ENCODE peak calls at places on chromosomes 3 and 15, in four cellular contexts. S, N, R and B are unnamed samples. For H3K4me1, the result is how much of the 10 kb centered on the place peaks cover.

GRCh38 chr15:91471410-91471993 is 371.4 kb downstream of the SV2B start:
- DNase-seq in R (no peak), N (no peak), S (no peak), B (no peak)

GRCh38 chr3:134600685-134601502 is 49.9 kb downstream of the KY start:
- DNase-seq in N (no peak), S (peak), R (peak), B (no peak)

GRCh38 chr3:71581981-71582611 is 1.4 kb downstream of the FOXP1 start:
- DNase-seq in R (peak), S (peak), N (no peak), B (no peak)

GRCh38 chr15:59830873-59831272 is 141.8 kb upstream of the BNIP2 start:
- DNase-seq in S (no peak), R (no peak), N (peak), B (no peak)

GRCh38 chr3:171162986-171163723 is 136.6 kb upstream of the SLC2A2 start:
- DNase-seq in R (no peak), N (no peak), S (no peak), B (no peak)

GRCh38 chr3:197025736-197026480 is 3.7 kb downstream of the MELTF start:
- DNase-seq in S (peak), R (no peak), N (no peak), B (no peak)

GRCh38 chr15:60899967-60900356 is 329.1 kb downstream of the RORA start:
- DNase-seq in S (no peak), R (no peak), N (no peak), B (no peak)

GRCh38 chr3:93991286-93992030 is 11.5 kb downstream of the ARL13B start:
- DNase-seq in N (no peak), R (no peak), S (no peak), B (no peak)

GRCh38 chr3:187929115-187929828 is 184.0 kb upstream of the BCL6 start:
- DNase-seq in N (no peak), S (no peak), R (no peak), B (no peak)

GRCh38 chr3:38129058-38129457 is 7.9 kb downstream of the ACAA1 start:
- DNase-seq in R (no peak), S (no peak), N (no peak), B (no peak)

GRCh38 chr3:119294402-119294888 is 262 bp downstream of the ARHGAP31 start:
- DNase-seq in R (no peak), N (peak), S (peak), B (peak)

GRCh38 chr3:61236556-61236955 is 14.7 kb downstream of the FHIT start:
- DNase-seq in S (no peak), R (no peak), N (no peak), B (no peak)

GRCh38 chr15:77497942-77498361 is 77.3 kb downstream of the HMG20A start:
- DNase-seq in R (no peak), S (no peak), N (no peak), B (no peak)

GRCh38 chr15:49370782-49371181 is 52.3 kb upstream of the FGF7 start:
- DNase-seq in N (no peak), S (no peak), R (peak), B (no peak)

GRCh38 chr3:191804935-191805334 is 344.0 kb downstream of the PYDC2 start:
- DNase-seq in R (no peak), N (no peak), S (no peak), B (no peak)

GRCh38 chr3:160885791-160886286 is 129.8 kb downstream of the PPM1L start:
- DNase-seq in N (no peak), R (peak), S (no peak), B (peak)

GRCh38 chr15:55879181-55879580 is 114.2 kb downstream of the NEDD4 start:
- DNase-seq in S (no peak), R (peak), N (no peak), B (no peak)

GRCh38 chr15:73081321-73081958 is 29.2 kb downstream of the NEO1 start:
- DNase-seq in R (peak), S (no peak), N (peak), B (no peak)

GRCh38 chr3:30294241-30294667 is 312.1 kb upstream of the TGFBR2 start:
- DNase-seq in S (no peak), R (no peak), N (no peak), B (no peak)

GRCh38 chr3:127004641-127005397 is 21.9 kb downstream of the PLXNA1 start:
- DNase-seq in S (no peak), N (no peak), R (no peak), B (no peak)

GRCh38 chr3:187385296-187385695 is 17.1 kb downstream of the RTP4 start:
- DNase-seq in R (no peak), S (no peak), N (no peak), B (no peak)

GRCh38 chr3:188296761-188297689 is 143.1 kb downstream of the LPP start:
- DNase-seq in S (no peak), N (peak), R (peak), B (no peak)

GRCh38 chr3:113436794-113437193 is 4.5 kb downstream of the CFAP44 start:
- DNase-seq in N (no peak), S (no peak), R (peak), B (no peak)

GRCh38 chr3:143901105-143901504 is 52.8 kb upstream of the SLC9A9 start:
- DNase-seq in S (no peak), R (peak), N (no peak), B (no peak)

GRCh38 chr3:76859596-76859995 is 180.3 kb upstream of the ROBO2 start:
- DNase-seq in N (no peak), R (no peak), S (no peak), B (no peak)

GRCh38 chr3:42662813-42663535 is 9.5 kb downstream of the ZBTB47 start:
- DNase-seq in R (no peak), S (no peak), N (no peak), B (no peak)

GRCh38 chr3:124395584-124396340 is 334.5 kb upstream of the UMPS start:
- DNase-seq in R (no peak), N (no peak), S (no peak), B (no peak)

GRCh38 chr3:111070772-111071256 is 802 bp upstream of the NECTIN3 start:
- DNase-seq in S (no peak), N (no peak), R (no peak), B (no peak)

GRCh38 chr3:157088506-157089454 is 71.2 kb downstream of the CCNL1 start:
- DNase-seq in S (peak), R (peak), N (peak), B (no peak)

GRCh38 chr15:81948142-81948709 is 97.6 kb downstream of the MEX3B start:
- DNase-seq in S (no peak), N (no peak), R (no peak), B (no peak)

GRCh38 chr3:141913150-141913811 is 36.8 kb downstream of the ATP1B3 start:
- DNase-seq in S (no peak), N (peak), R (peak), B (no peak)

GRCh38 chr15:20106026-20106425 is 435.6 kb downstream of the GOLGA6L6 start:
- DNase-seq in N (peak), S (no peak), R (no peak), B (no peak)

GRCh38 chr3:136624894-136625815 is 127.0 kb downstream of the STAG1 start:
- DNase-seq in S (no peak), N (peak), R (no peak), B (no peak)

GRCh38 chr15:84671211-84671610 is 13.2 kb upstream of the NMB start:
- DNase-seq in S (no peak), N (no peak), R (no peak), B (no peak)

GRCh38 chr3:98240133-98240532 is 23.9 kb upstream of the OR5H6 start:
- DNase-seq in S (no peak), R (no peak), N (no peak), B (no peak)

GRCh38 chr3:143307613-143308183 is 188.1 kb downstream of the CHST2 start:
- DNase-seq in R (peak), N (no peak), S (no peak), B (no peak)

GRCh38 chr3:125102470-125102869 is 46.7 kb upstream of the HEG1 start:
- DNase-seq in R (no peak), N (no peak), S (no peak), B (no peak)

GRCh38 chr3:70049761-70050160 is 50.2 kb downstream of the SAMMSON start:
- DNase-seq in S (no peak), N (no peak), R (peak), B (no peak)

GRCh38 chr3:45689787-45690145 is 570 bp downstream of the SACM1L start:
- DNase-seq in N (no peak), R (peak), S (no peak), B (no peak)

DNA sequence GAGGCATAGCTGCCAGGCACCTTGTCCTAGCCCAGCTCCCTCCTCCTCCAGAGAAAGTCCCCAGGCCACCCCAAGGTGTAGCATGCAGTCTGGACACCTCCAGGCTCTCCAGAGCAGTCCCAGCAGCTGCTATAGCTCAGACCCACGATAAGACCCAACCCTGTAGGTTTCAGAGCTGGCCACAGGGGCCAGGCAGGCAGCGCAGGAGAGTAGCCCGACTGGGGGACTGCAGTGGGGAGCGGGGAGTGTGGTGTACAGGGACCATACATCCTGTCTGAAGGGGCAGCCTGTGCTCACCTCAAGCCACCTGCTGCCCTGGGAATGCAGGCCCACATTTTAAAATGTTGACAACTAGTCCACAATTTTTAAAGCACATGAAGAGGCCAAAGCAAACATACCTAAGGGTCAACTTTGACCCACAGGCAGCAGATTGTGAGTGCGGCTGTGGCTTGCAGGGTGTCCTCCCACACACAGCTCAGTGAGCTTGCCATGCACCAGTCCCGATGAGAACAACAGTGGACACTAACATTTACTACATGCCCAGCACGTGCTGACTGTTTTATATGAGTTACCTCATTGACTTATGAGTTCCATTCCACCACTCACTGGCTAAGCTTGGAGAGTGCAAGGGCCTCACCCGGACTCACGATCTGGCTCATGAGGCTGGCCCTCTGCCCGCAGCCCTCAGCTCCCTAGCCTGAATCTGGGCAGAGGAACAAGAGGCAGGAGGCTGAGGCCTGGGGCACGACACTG is 81.4 kb downstream of the DNAJB8 start:
- DNase-seq in N (no peak), S (no peak), R (no peak), B (no peak)
- H3K4me1 ChIP-seq in N (under half), S (under half), R (under half), B (under half)

GRCh38 chr3:183984749-183985729 is 32.6 kb downstream of the ABCC5 start:
- DNase-seq in S (no peak), N (no peak), R (no peak), B (no peak)

GRCh38 chr3:183987014-183987600 is 30.6 kb downstream of the ABCC5 start:
- DNase-seq in R (no peak), S (no peak), N (no peak), B (no peak)

GRCh38 chr3:183980408-183980807 is 37.3 kb downstream of the ABCC5 start:
- DNase-seq in R (no peak), N (no peak), S (no peak), B (no peak)

GRCh38 chr3:183981990-183982658 is 35.6 kb downstream of the ABCC5 start:
- DNase-seq in S (no peak), R (no peak), N (no peak), B (no peak)

DNA sequence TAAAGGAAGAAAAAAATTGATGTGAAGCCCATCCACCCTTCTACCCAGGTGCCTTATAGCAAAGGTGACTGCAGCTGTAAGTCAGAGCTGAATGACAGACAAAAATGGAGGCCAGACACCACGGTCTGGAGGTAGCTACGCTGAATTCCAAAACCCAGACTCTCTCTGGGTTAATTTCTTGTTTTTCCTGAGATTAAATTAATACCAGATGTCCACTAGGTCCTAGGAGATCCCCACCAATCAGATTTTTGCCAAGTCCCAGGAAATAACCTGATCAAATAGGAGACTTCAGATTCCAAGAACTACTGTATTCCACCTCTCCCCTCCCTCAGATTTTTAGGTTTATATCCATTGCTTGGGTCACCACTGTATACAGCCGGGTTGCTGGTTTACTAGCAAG is 33.3 kb downstream of the ABCC5 start:
- DNase-seq in N (no peak), S (no peak), R (no peak), B (no peak)
- H3K27ac ChIP-seq in N (no peak), S (no peak), R (no peak), B (no peak)

DNA sequence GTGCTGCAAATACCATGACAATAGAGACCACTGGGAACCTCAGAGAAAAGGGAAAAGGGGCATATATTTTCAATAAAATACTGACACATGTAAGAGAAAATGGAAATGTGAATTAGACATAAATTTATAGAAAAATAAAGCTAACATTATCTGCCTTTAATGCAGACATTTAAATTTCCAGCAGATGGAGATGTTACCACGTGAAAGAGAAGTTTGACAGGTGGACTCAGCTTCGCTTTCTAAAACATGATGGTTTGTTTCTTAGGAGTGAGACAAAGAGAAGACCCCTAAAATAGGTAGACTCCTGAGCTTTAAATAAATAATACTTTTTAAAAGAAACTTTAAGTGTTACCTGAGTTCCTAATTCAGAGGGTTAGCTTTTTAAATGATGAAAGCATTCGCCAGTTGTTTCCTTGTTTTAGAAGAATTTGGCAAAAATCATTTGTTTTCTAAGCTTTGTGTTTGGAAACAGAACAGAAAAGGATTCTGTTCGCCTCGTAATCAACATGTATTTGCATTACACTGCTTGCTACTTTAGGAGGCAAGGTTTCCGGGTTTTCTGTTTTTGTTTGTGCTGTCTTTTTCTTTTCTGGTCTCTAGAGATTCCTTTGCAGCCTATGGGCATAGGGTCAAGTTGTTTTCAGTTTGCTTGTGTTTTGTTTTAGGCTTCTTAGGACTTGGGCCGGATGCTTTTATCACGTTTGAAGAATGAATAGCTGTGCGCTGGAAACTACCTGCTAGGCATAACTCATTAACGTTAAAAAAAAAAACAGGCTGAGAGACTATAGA is 271.4 kb downstream of the THSD4 start:
- DNase-seq in R (peak), S (no peak), N (no peak), B (no peak)
- H3K4me1 ChIP-seq in R (under half), S (under half), N (under half), B (under half)

DNA sequence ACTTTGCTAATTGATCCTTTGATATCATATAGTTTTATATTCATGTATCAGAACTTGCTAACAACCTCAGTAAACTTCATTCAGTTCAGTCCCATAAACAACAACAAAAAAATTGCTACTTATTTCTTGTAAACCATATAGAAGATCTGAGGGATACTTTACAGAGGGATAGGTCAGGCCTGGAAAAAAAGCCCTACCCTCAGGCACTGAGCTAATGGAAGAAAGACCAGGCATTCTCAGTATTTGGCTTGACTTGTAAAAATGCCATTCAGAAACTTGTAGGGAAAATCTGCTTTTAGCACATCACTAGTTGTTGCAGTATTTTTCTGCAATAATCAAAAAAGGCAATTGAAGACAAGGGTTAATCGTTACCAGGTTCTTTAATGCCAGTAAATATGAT is 33.1 kb downstream of the ARMC8 start:
- DNase-seq in N (no peak), R (no peak), S (no peak), B (no peak)
- H3K27ac ChIP-seq in N (no peak), R (no peak), S (no peak), B (no peak)